ENCODE peak calls at places on chromosomes 16 and 17, in four cellular contexts. U, E, L and J are unnamed samples.

GRCh38 chr17:78013683-78014467 is 55.4 kb downstream of the TNRC6C start:
- DNase-seq in U (no peak), E (peak; percentile 82), L (peak; percentile 45), J (peak; percentile 83)

GRCh38 chr17:66904760-66905637 is 59.5 kb upstream of the CACNG4 start:
- DNase-seq in U (no peak), E (no peak), L (peak; percentile 43), J (no peak)

GRCh38 chr16:55487048-55487803 is 8.2 kb downstream of the MMP2 start:
- DNase-seq in U (no peak), E (no peak), L (no peak), J (no peak)

GRCh38 chr17:56514899-56515298 is 78.6 kb upstream of the NOG start:
- DNase-seq in U (no peak), E (no peak), L (no peak), J (no peak)

GRCh38 chr16:30533748-30534367 is 800 bp downstream of the ZNF747 start:
- DNase-seq in U (no peak), E (no peak), L (no peak), J (no peak)

GRCh38 chr17:17137731-17138585 is 68.2 kb downstream of the PLD6 start:
- DNase-seq in U (no peak), E (no peak), L (no peak), J (no peak)

GRCh38 chr16:70702624-70703023 is 16.8 kb upstream of the MTSS2 start:
- DNase-seq in U (no peak), E (no peak), L (no peak), J (no peak)

GRCh38 chr17:35041390-35041789 is 22.1 kb downstream of the RFFL start:
- DNase-seq in U (no peak), E (no peak), L (no peak), J (no peak)

GRCh38 chr16:81625544-81626152 is 153.4 kb upstream of the PLCG2 start:
- DNase-seq in U (no peak), E (no peak), L (no peak), J (no peak)

GRCh38 chr17:35087731-35088646 is 24.5 kb upstream of the RFFL start:
- DNase-seq in U (no peak), E (peak; percentile 74), L (peak; percentile 49), J (peak; percentile 58)

GRCh38 chr16:72814226-72814625 is 233.7 kb downstream of the ZFHX3 start:
- DNase-seq in U (no peak), E (no peak), L (no peak), J (no peak)

GRCh38 chr17:77656054-77656453 is 302.4 kb upstream of the TNRC6C start:
- DNase-seq in U (no peak), E (no peak), L (no peak), J (no peak)

GRCh38 chr16:67441289-67441753 is 10.4 kb downstream of the HSD11B2 start:
- DNase-seq in U (no peak), E (no peak), L (no peak), J (no peak)

GRCh38 chr16:58426095-58426494 is 33.8 kb downstream of the GINS3 start:
- DNase-seq in U (no peak), E (no peak), L (no peak), J (no peak)

GRCh38 chr16:69566437-69567030 is 768 bp downstream of the NFAT5 start:
- DNase-seq in U (no peak), E (peak; percentile 69), L (peak; percentile 40), J (peak; percentile 57)

GRCh38 chr17:49053171-49053829 is 56.1 kb downstream of the IGF2BP1 start:
- DNase-seq in U (no peak), E (no peak), L (no peak), J (peak; percentile 41)

GRCh38 chr16:79752421-79752820 is 151.9 kb upstream of the MAF start:
- DNase-seq in U (no peak), E (no peak), L (no peak), J (no peak)

GRCh38 chr17:36877774-36878173 is 59.5 kb upstream of the LHX1 start:
- DNase-seq in U (no peak), E (no peak), L (no peak), J (peak; percentile 32)

GRCh38 chr16:57628008-57628781 is at the start of gene ADGRG1:
- DNase-seq in U (peak; percentile 65), E (peak; percentile 86), L (peak; percentile 67), J (peak; percentile 77)

GRCh38 chr16:11843861-11844260 is 7.5 kb downstream of the RSL1D1 start:
- DNase-seq in U (no peak), E (no peak), L (no peak), J (no peak)

GRCh38 chr16:85555549-85556455 is 57.3 kb upstream of the GSE1 start:
- DNase-seq in U (no peak), E (no peak), L (peak; percentile 55), J (peak; percentile 83)

GRCh38 chr17:44965491-44966234 is 2.4 kb downstream of the C1QL1 start:
- DNase-seq in U (no peak), E (no peak), L (no peak), J (no peak)

GRCh38 chr16:66320774-66321173 is 45.7 kb upstream of the CDH5 start:
- DNase-seq in U (no peak), E (no peak), L (no peak), J (no peak)

GRCh38 chr17:73985466-73986015 is 217.9 kb upstream of the RPL38 start:
- DNase-seq in U (no peak), E (no peak), L (no peak), J (no peak)

GRCh38 chr16:50010212-50010611 is 14.8 kb upstream of the CNEP1R1 start:
- DNase-seq in U (no peak), E (no peak), L (no peak), J (no peak)

GRCh38 chr17:49022391-49022941 is 25.3 kb downstream of the IGF2BP1 start:
- DNase-seq in U (peak; percentile 92), E (no peak), L (peak; percentile 76), J (peak; percentile 98)

GRCh38 chr17:58525239-58525638 is 10.8 kb upstream of the MTMR4 start:
- DNase-seq in U (no peak), E (no peak), L (no peak), J (peak; percentile 50)

GRCh38 chr16:17101646-17102045 is 369.1 kb downstream of the XYLT1 start:
- DNase-seq in U (no peak), E (peak; percentile 49), L (no peak), J (peak; percentile 78)

GRCh38 chr17:76371656-76372628 is 12.5 kb upstream of the SPHK1 start:
- DNase-seq in U (no peak), E (no peak), L (no peak), J (no peak)

GRCh38 chr16:28140788-28141618 is 70.8 kb downstream of the XPO6 start:
- DNase-seq in U (no peak), E (no peak), L (peak; percentile 10), J (peak; percentile 24)

GRCh38 chr16:82061861-82062525 is 26.9 kb downstream of the HSD17B2 start:
- DNase-seq in U (no peak), E (peak; percentile 53), L (no peak), J (peak; percentile 53)

GRCh38 chr17:2107506-2107905 is 52.6 kb downstream of the HIC1 start:
- DNase-seq in U (no peak), E (no peak), L (no peak), J (no peak)

GRCh38 chr16:31382485-31383161 is 10.5 kb upstream of the ITGAD start:
- DNase-seq in U (peak; percentile 33), E (peak; percentile 73), L (peak; percentile 42), J (peak; percentile 89)

GRCh38 chr17:70022175-70022574 is 52.9 kb upstream of the KCNJ16 start:
- DNase-seq in U (no peak), E (no peak), L (no peak), J (no peak)

GRCh38 chr16:56257260-56257659 is 66.0 kb downstream of the GNAO1 start:
- DNase-seq in U (no peak), E (no peak), L (no peak), J (no peak)

DNA sequence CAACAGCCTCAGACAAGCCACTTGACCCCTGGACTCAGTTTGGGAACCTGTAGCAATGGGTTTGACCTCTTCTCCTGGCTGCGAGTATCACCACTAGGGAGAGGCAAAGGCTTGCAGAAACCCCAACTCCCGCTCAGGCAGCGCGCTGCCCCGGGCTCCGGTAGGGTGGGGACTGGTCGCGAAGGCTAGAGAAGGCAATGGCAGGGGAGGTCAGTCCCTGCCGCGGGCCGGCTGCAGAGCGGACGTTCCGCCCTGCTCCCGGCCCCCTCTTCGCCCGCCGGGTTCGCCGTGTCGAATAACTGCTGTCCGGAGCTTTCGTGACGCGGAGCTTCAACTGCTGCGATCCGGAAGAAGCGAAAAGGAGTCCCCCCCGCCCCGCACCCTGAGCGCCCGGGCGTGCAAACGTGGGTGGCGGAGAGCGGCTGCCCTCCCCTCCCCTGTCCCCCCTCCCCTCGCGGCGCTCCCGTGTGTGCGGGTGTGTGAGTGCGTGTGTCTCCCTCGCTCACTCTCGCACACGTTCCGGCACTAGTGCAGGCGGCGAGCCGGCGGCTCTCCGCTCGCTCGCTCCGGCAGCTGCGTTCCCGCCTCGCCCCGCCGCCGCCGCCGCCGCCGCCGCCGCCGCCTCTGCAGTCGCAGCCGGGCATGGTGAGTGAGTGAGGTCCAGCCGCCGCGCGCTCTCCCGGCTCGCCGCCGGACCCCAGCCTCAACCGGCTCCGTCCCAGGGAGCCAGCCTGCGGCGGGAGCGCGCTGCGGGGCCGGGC is 792 bp upstream of the SHISA6 start:
- DNase-seq in U (no peak), E (no peak), L (no peak), J (peak; percentile 39)
- TF ChIP-seq EZH2 in U (peak; percentile 48), E (no peak), L (no peak), J (peak; percentile 17)

DNA sequence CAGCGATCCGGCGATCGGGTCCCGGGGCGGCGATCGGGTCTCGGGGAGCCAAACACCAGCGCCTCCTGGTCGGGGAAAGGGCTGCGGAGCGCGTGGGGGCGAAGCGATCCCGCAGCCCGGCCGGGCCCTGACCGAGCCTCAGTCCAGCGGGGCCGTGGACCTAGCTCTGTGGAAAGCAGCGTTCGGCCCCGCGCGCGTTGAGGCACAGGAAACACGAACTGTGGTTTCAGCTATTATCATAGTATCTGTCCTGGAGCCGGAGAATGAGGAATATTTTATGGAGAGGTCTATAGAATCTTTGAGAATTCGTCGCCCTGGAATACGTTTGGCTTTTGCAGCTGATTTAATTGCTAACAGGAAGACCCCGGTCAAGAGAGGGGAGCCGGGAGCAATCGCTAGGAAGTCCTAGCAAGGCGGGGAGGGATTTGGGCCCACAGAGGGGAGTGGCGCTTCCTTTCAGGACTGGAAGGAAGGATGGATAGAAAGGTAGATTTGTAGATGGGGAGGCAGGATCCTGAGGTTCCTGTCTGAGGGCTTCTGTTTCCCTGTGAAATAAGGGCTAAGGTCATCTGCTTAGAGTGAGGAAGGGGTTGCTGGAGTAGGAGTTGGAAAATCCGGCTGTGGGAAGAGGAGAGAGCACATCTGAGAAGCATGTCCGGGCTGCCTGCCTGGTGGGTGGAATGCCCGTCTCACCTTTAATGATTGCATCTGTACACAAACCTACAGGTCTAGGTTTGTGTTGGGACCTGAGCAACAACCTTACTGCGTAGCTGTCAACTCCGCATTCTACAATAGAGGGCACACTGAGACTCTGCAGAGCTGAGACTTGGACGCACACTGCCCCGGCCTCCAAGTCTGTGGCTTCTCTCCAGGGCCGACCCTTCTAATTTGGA is 770 bp downstream of the CCNF start:
- DNase-seq in U (no peak), E (peak; percentile 61), L (peak; percentile 54), J (peak; percentile 51)
- TF ChIP-seq CREB1 in U (no peak), E (no peak), L (no peak), J (no peak)

GRCh38 chr16:77223184-77223583 is 24.0 kb downstream of the SYCE1L start:
- DNase-seq in U (no peak), E (peak; percentile 60), L (no peak), J (peak; percentile 87)
- TF ChIP-seq CTCF in U (peak; percentile 74), E (peak; percentile 55), L (peak; percentile 35), J (peak; percentile 79)

DNA sequence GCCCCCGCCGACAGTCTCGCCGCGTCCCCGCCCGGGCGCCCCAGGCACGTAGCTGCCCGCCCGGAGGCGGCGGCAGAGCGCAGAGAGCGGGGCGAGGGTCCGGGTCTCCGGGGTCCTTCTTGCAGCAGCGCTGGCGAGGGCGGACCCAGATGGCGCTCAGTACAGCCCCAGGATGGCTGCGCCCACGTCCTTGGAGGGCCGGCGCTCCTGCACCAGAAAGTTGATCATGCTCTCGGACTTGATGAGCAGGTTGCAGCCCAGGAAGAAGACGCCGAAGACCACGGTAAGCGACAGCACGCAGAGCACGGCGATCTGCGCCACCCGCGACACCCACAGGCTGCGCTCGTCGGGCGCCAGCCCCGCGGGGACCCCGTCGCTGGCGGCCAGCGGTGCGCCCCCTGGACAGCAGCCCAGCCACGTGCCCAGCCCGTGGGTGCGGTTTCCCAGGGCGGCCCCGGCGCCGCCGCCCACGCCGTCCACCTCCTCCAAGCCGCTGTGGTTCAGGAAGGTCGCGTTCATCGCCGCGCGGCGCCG is 497 bp downstream of the RPRML start:
- DNase-seq in U (no peak), E (no peak), L (no peak), J (peak; percentile 46)
- TF ChIP-seq EZH2 in U (peak; percentile 73), E (no peak), L (no peak), J (peak; percentile 35)